ENCODE peak calls at places on chromosome 3, in seven cellular contexts. B is SW 1271; D is activated gamma-delta T cell treated with Interleukin-2 at 50 U/mL for 16 hours; G is stimulated activated CD4-positive, alpha-beta T cell treated with anti-CD3 and anti-CD28 coated beads, TNF-alpha, amount 100 ng/mL, for 4 hours; A is aorta; R is activated CD4-positive, alpha-beta T cell treated with anti-CD3 and anti-CD28 coated beads for 24 hours; T is ELF-1. C is an unnamed sample.

GRCh38 chr3:157606392-157607197 is 103.4 kb upstream of the VEPH1 start:
- DNase-seq in B (peak; percentile 57), D (peak; percentile 56), G (peak; percentile 29), A (peak; percentile 80), R (peak; percentile 50), T (peak; percentile 92), C (peak; percentile 92)

GRCh38 chr3:141414800-141415462 is 46.6 kb downstream of the ZBTB38 start:
- DNase-seq in B (no peak), D (no peak), G (no peak), A (no peak), R (no peak), T (no peak), C (peak; percentile 53)

GRCh38 chr3:184546252-184546651 is 15.3 kb upstream of the EPHB3 start:
- DNase-seq in B (no peak), D (no peak), G (no peak), A (peak; percentile 69), R (no peak), T (no peak), C (no peak)

GRCh38 chr3:46215810-46216414 is 7.8 kb upstream of the CCR1 start:
- DNase-seq in B (no peak), D (no peak), G (no peak), A (no peak), R (no peak), T (no peak), C (no peak)

GRCh38 chr3:71152892-71153265 is 430.6 kb downstream of the FOXP1 start:
- DNase-seq in B (no peak), D (no peak), G (no peak), A (no peak), R (no peak), T (no peak), C (no peak)

GRCh38 chr3:151330374-151330773 is 1.0 kb upstream of the P2RY13 start:
- DNase-seq in B (no peak), D (no peak), G (no peak), A (no peak), R (no peak), T (no peak), C (no peak)

GRCh38 chr3:170622369-170623159 is 36.7 kb upstream of the SLC7A14 start:
- DNase-seq in B (no peak), D (no peak), G (no peak), A (no peak), R (no peak), T (peak; percentile 85), C (no peak)

GRCh38 chr3:111803123-111803593 is 55.9 kb upstream of the PHLDB2 start:
- DNase-seq in B (peak; percentile 82), D (no peak), G (no peak), A (peak; percentile 92), R (no peak), T (peak; percentile 44), C (peak; percentile 97)

GRCh38 chr3:17491601-17492000 is 250.8 kb downstream of the TBC1D5 start:
- DNase-seq in B (no peak), D (no peak), G (no peak), A (no peak), R (no peak), T (no peak), C (peak; percentile 36)

GRCh38 chr3:5222283-5223005 is 34.9 kb downstream of the EDEM1 start:
- DNase-seq in B (no peak), D (no peak), G (no peak), A (no peak), R (no peak), T (no peak), C (no peak)

GRCh38 chr3:8969246-8969645 is 6.0 kb upstream of the RAD18 start:
- DNase-seq in B (no peak), D (no peak), G (no peak), A (no peak), R (no peak), T (no peak), C (no peak)

GRCh38 chr3:66629431-66630368 is 128.9 kb upstream of the LRIG1 start:
- DNase-seq in B (no peak), D (no peak), G (no peak), A (no peak), R (no peak), T (no peak), C (no peak)

GRCh38 chr3:48429416-48430358 is at the start of gene PLXNB1:
- DNase-seq in B (no peak), D (peak; percentile 53), G (peak; percentile 53), A (peak; percentile 88), R (no peak), T (peak; percentile 79), C (peak; percentile 67)

GRCh38 chr3:123893012-123893411 is 8.9 kb upstream of the MYLK start:
- DNase-seq in B (no peak), D (no peak), G (no peak), A (no peak), R (no peak), T (no peak), C (no peak)

GRCh38 chr3:77618686-77619085 is 578.8 kb downstream of the ROBO2 start:
- DNase-seq in B (no peak), D (no peak), G (no peak), A (no peak), R (no peak), T (no peak), C (no peak)

GRCh38 chr3:79383402-79384012 is 384.3 kb downstream of the ROBO1 start:
- DNase-seq in B (no peak), D (no peak), G (no peak), A (no peak), R (no peak), T (no peak), C (peak; percentile 52)

GRCh38 chr3:39165518-39165917 is 12.1 kb upstream of the CSRNP1 start:
- DNase-seq in B (no peak), D (no peak), G (no peak), A (no peak), R (no peak), T (no peak), C (no peak)

GRCh38 chr3:127455541-127456450 is 134.7 kb downstream of the TPRA1 start:
- DNase-seq in B (peak; percentile 40), D (no peak), G (no peak), A (peak; percentile 92), R (peak; percentile 29), T (peak; percentile 97), C (peak; percentile 79)

GRCh38 chr3:126349611-126350501 is 7.4 kb downstream of the KLF15 start:
- DNase-seq in B (no peak), D (no peak), G (no peak), A (peak; percentile 51), R (no peak), T (no peak), C (no peak)

GRCh38 chr3:163335429-163335828 is 1742.9 kb downstream of the SI start:
- DNase-seq in B (no peak), D (no peak), G (no peak), A (no peak), R (no peak), T (no peak), C (no peak)

C was measured in HT1080.